ENCODE peak calls at places on chromosomes 5 and 9, in four cellular contexts. X is HEK293T, L is HepG2, F is GM12878. U is an unnamed sample.

GRCh38 chr9:92097997-92098482 is 17.2 kb downstream of the SPTLC1 start:
- DNase-seq in X (no peak), L (no peak), F (peak), U (no peak)

GRCh38 chr9:36992501-36993316 is 41.4 kb downstream of the PAX5 start:
- DNase-seq in X (no peak), L (no peak), F (no peak), U (no peak)

GRCh38 chr5:138096997-138097828 is 13.4 kb downstream of the WNT8A start:
- DNase-seq in X (no peak), L (peak), F (no peak), U (no peak)

GRCh38 chr5:117889592-117889991 is 1098.8 kb downstream of the DTWD2 start:
- DNase-seq in X (no peak), L (no peak), F (no peak), U (no peak)

GRCh38 chr5:164351245-164351834 is 845.9 kb downstream of the MAT2B start:
- DNase-seq in X (no peak), L (no peak), F (no peak), U (no peak)

GRCh38 chr5:44914221-44914620 is 105.5 kb downstream of the MRPS30 start:
- DNase-seq in X (no peak), L (no peak), F (no peak), U (no peak)

GRCh38 chr9:89387970-89388867 is 69.9 kb downstream of the SECISBP2 start:
- DNase-seq in X (no peak), L (peak), F (no peak), U (no peak)

GRCh38 chr9:91776409-91777365 is 173.3 kb downstream of the ROR2 start:
- DNase-seq in X (no peak), L (no peak), F (no peak), U (no peak)

GRCh38 chr9:94096819-94097577 is 12.7 kb downstream of the PTPDC1 start:
- DNase-seq in X (no peak), L (no peak), F (no peak), U (no peak)
- TF ChIP-seq FOXK2 in X (no peak), L (no peak), F (no peak), U (no peak)

DNA sequence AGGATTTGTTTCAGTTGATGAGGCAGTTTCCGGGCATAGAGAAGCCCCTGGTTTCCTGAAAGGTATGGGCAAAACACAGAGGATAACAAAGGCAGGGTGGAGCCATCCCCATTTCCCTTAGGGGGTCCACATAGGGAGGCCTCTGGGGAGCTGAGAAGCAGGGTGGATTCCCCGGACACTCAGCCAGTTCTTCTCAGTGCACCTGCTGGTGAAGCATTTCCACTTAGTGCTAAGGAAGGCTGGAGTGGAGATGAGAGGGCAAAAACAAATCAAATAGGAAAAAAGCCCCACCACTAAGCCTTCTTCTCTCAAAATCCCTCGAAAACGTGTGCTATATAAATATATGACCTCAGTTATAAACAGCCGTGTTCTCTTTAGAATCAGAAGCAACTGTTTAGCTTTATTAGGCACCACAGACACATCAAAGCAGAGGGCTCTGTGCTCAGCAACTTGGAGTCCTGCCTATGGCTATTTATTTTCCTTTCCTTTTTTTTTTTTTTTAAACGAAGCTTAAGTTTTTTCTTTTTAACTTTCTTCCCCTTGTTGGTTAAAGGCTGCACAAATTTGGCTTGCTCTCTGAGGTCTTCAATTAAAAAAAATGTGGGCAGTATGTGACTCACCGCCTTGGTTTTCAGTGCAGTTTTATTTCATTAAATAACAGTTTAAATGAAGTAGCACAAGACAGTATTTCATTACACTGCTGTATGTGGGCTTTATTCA is 67.7 kb downstream of the PRDM6 start:
- DNase-seq in X (no peak), L (no peak), F (no peak), U (no peak)
- TF ChIP-seq FOXK2 in X (no peak), L (no peak), F (no peak), U (no peak)

GRCh38 chr5:8580298-8580697 is 711.4 kb downstream of the MTRR start:
- DNase-seq in X (no peak), L (no peak), F (no peak), U (no peak)

GRCh38 chr5:8581047-8581446 is 712.1 kb downstream of the MTRR start:
- DNase-seq in X (no peak), L (no peak), F (no peak), U (no peak)

GRCh38 chr5:8576178-8576577 is 707.2 kb downstream of the MTRR start:
- DNase-seq in X (no peak), L (no peak), F (no peak), U (no peak)

DNA sequence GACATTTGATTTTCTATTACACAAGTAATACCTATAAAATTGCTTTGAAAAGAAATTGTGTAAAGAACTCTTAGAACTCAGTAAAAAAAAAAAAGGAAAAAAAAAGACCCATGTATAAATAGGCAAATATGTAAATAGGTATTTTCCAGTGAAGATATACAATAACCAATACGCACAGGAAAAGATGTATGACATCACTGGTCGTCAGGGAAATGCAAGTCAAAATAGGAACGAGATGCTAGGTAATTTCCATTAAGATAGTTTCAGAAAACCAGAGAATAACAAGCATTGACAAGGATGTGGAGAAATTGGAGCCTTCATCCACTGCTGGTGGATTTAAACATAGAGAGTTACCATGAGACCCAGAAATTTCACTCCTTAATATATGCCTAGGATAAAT is 708.8 kb downstream of the MTRR start:
- DNase-seq in X (no peak), L (no peak), F (no peak), U (no peak)
- TF ChIP-seq FOXK2 in X (no peak), L (no peak), F (no peak), U (no peak)

GRCh38 chr5:110727025-110727314 is 499 bp upstream of the TMEM232 start:
- DNase-seq in X (no peak), L (peak), F (no peak), U (peak)
- TF ChIP-seq FOXK2 in X (no peak), L (no peak), F (no peak), U (peak)

GRCh38 chr9:108095496-108095895 is 605.9 kb upstream of the KLF4 start:
- DNase-seq in X (no peak), L (no peak), F (no peak), U (no peak)

GRCh38 chr9:108088916-108089315 is 599.3 kb upstream of the KLF4 start:
- DNase-seq in X (no peak), L (no peak), F (no peak), U (no peak)

GRCh38 chr9:108094676-108094993 is 605.1 kb upstream of the KLF4 start:
- DNase-seq in X (no peak), L (no peak), F (no peak), U (no peak)

GRCh38 chr9:108099854-108100253 is 610.3 kb upstream of the KLF4 start:
- DNase-seq in X (no peak), L (no peak), F (no peak), U (no peak)

GRCh38 chr9:108093773-108094675 is 604.5 kb upstream of the KLF4 start:
- DNase-seq in X (no peak), L (peak), F (no peak), U (peak)
- TF ChIP-seq FOXK2 in X (no peak), L (no peak), F (no peak), U (no peak)

DNA sequence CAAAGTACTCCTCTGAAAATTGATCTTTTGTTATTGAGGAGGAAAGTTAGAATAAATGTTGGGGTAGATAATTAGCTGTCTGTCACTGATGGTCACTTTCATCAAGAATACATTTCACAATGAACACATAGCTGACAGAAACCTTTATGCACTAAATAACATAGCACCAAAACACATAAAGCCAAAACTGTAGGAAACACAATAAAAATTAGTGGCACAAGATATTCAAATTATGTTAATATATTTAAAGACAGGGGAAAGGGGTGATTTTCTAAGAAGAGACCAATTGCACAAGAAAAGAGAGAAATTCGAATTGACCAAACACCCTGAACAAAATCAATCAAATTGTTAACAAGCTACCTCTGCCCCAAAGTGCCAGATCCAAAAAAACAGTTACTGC is 89.7 kb downstream of the AK8 start:
- DNase-seq in X (no peak), L (no peak), F (no peak), U (no peak)
- TF ChIP-seq FOXK2 in X (no peak), L (no peak), F (no peak), U (no peak)

GRCh38 chr9:136696502-136696901 is 9.2 kb upstream of the AGPAT2 start:
- DNase-seq in X (no peak), L (no peak), F (no peak), U (no peak)

GRCh38 chr9:136697146-136697820 is 10.0 kb upstream of the AGPAT2 start:
- DNase-seq in X (no peak), L (peak), F (no peak), U (no peak)

GRCh38 chr9:136698681-136699246 is 11.5 kb upstream of the AGPAT2 start:
- DNase-seq in X (no peak), L (no peak), F (no peak), U (no peak)

GRCh38 chr9:136695955-136696354 is 8.7 kb upstream of the AGPAT2 start:
- DNase-seq in X (no peak), L (no peak), F (no peak), U (no peak)

GRCh38 chr9:136697821-136698526 is 10.7 kb upstream of the AGPAT2 start:
- DNase-seq in X (no peak), L (peak), F (no peak), U (no peak)
- TF ChIP-seq FOXK2 in X (no peak), L (no peak), F (no peak), U (no peak)

GRCh38 chr9:18997151-18997550 is 35.9 kb downstream of the SAXO1 start:
- DNase-seq in X (no peak), L (no peak), F (no peak), U (no peak)

GRCh38 chr9:19000133-19000532 is 32.9 kb downstream of the SAXO1 start:
- DNase-seq in X (no peak), L (no peak), F (no peak), U (no peak)

GRCh38 chr9:18994263-18994916 is 38.6 kb downstream of the SAXO1 start:
- DNase-seq in X (peak), L (no peak), F (no peak), U (no peak)

GRCh38 chr9:18999173-18999785 is 33.7 kb downstream of the SAXO1 start:
- DNase-seq in X (no peak), L (no peak), F (no peak), U (no peak)

DNA sequence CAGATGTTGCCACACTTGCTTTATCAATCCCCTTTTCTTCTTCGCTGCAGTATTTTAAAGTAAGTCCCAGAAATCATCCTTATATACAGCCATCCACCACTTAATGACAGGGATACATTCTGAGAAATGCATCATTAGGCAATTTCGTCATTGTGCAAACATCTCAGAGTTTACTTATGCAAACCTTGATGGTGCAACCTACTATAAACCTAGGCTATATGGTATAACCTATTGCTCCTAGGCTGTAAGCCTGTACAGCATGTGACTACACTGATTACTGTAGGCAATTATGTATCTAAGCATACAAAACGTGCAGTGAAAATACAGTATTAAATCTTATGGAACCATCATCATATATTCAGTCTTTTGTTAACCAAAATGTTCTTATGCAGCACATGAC is 36.8 kb downstream of the SAXO1 start:
- DNase-seq in X (no peak), L (no peak), F (no peak), U (no peak)
- TF ChIP-seq FOXK2 in X (no peak), L (no peak), F (no peak), U (no peak)

GRCh38 chr5:851553-851952 is 767 bp upstream of the ZDHHC11 start:
- DNase-seq in X (no peak), L (no peak), F (no peak), U (no peak)
- TF ChIP-seq FOXK2 in X (no peak), L (no peak), F (no peak), U (no peak)

U was measured in K562.